ENCODE peak calls at places on chromosome 5, in seven cellular contexts. P is NCI-H1436; J is left colon; Z is stimulated activated CD4-positive, alpha-beta T cell treated with anti-CD3 and anti-CD28 coated beads, Interleukin-1b, Interleukin-23, amount 100 ng/mL, for 1 hour; S is HT-29; V is A549; W is Caki2. K is an unnamed sample.

GRCh38 chr5:181181650-181182565 is 23.1 kb downstream of the TRIM7 start:
- DNase-seq in P (no peak), J (peak), Z (no peak), S (peak), V (no peak), W (peak), K (peak)

GRCh38 chr5:134430001-134430569 is 18.4 kb upstream of the CDKN2AIPNL start:
- DNase-seq in P (no peak), J (no peak), Z (no peak), S (no peak), V (no peak), W (no peak), K (no peak)

GRCh38 chr5:178766936-178767912 is 36.8 kb upstream of the ZNF354A start:
- DNase-seq in P (no peak), J (no peak), Z (no peak), S (no peak), V (no peak), W (no peak), K (no peak)

GRCh38 chr5:151257731-151258715 is 5.0 kb downstream of the GM2A start:
- DNase-seq in P (no peak), J (no peak), Z (no peak), S (no peak), V (no peak), W (no peak), K (no peak)

GRCh38 chr5:77852514-77853352 is 76.6 kb upstream of the TBCA start:
- DNase-seq in P (no peak), J (peak), Z (no peak), S (no peak), V (peak), W (peak), K (no peak)

GRCh38 chr5:175752826-175753535 is 95.1 kb downstream of the HRH2 start:
- DNase-seq in P (no peak), J (no peak), Z (no peak), S (no peak), V (no peak), W (no peak), K (no peak)

GRCh38 chr5:15807248-15807647 is 307.3 kb downstream of the FBXL7 start:
- DNase-seq in P (no peak), J (no peak), Z (no peak), S (no peak), V (no peak), W (no peak), K (no peak)

GRCh38 chr5:80082221-80082620 is 47.1 kb downstream of the THBS4 start:
- DNase-seq in P (no peak), J (no peak), Z (no peak), S (no peak), V (no peak), W (no peak), K (no peak)

GRCh38 chr5:76529464-76530344 is 93.5 kb downstream of the F2RL2 start:
- DNase-seq in P (no peak), J (no peak), Z (no peak), S (no peak), V (no peak), W (no peak), K (no peak)

GRCh38 chr5:171314728-171315385 is 5.8 kb downstream of the TLX3 start:
- DNase-seq in P (no peak), J (no peak), Z (no peak), S (no peak), V (no peak), W (no peak), K (no peak)

GRCh38 chr5:92505145-92505544 is 1075.9 kb downstream of the NR2F1-AS1 start:
- DNase-seq in P (no peak), J (no peak), Z (no peak), S (no peak), V (no peak), W (no peak), K (no peak)

GRCh38 chr5:3311443-3311842 is 284.2 kb upstream of the IRX1 start:
- DNase-seq in P (no peak), J (no peak), Z (no peak), S (no peak), V (no peak), W (no peak), K (no peak)

GRCh38 chr5:113092683-113093082 is 116.1 kb downstream of the DCP2 start:
- DNase-seq in P (no peak), J (no peak), Z (no peak), S (no peak), V (no peak), W (no peak), K (no peak)

GRCh38 chr5:139645495-139645871 is 2.7 kb upstream of the CXXC5 start:
- DNase-seq in P (no peak), J (peak), Z (no peak), S (no peak), V (no peak), W (no peak), K (no peak)

GRCh38 chr5:36614657-36615308 is 8.4 kb downstream of the SLC1A3 start:
- DNase-seq in P (no peak), J (no peak), Z (no peak), S (no peak), V (no peak), W (no peak), K (no peak)

GRCh38 chr5:989961-990530 is 18.6 kb upstream of the NKD2 start:
- DNase-seq in P (no peak), J (no peak), Z (no peak), S (peak), V (no peak), W (no peak), K (no peak)

GRCh38 chr5:95620030-95620869 is at the start of gene GPR150:
- DNase-seq in P (peak), J (peak), Z (no peak), S (no peak), V (peak), W (peak), K (no peak)

GRCh38 chr5:151585970-151586369 is 5.2 kb downstream of the FAT2 start:
- DNase-seq in P (no peak), J (no peak), Z (no peak), S (no peak), V (no peak), W (no peak), K (no peak)

GRCh38 chr5:1011226-1011631 is 2.6 kb downstream of the NKD2 start:
- DNase-seq in P (peak), J (peak), Z (no peak), S (peak), V (peak), W (no peak), K (no peak)

GRCh38 chr5:4294878-4295277 is 699.2 kb downstream of the IRX1 start:
- DNase-seq in P (no peak), J (no peak), Z (no peak), S (no peak), V (no peak), W (no peak), K (no peak)

GRCh38 chr5:23208959-23209431 is 298.4 kb upstream of the PRDM9 start:
- DNase-seq in P (peak), J (no peak), Z (no peak), S (peak), V (peak), W (peak), K (peak)

GRCh38 chr5:13019729-13020128 is 924.8 kb downstream of the DNAH5 start:
- DNase-seq in P (no peak), J (no peak), Z (no peak), S (no peak), V (no peak), W (no peak), K (no peak)

GRCh38 chr5:90547072-90547536 is 11.5 kb upstream of the ADGRV1 start:
- DNase-seq in P (no peak), J (no peak), Z (no peak), S (peak), V (no peak), W (no peak), K (no peak)

GRCh38 chr5:171201285-171201684 is 107.8 kb upstream of the TLX3 start:
- DNase-seq in P (peak), J (no peak), Z (no peak), S (no peak), V (no peak), W (no peak), K (no peak)

GRCh38 chr5:43016217-43016779 is 23.8 kb downstream of the ANXA2R start:
- DNase-seq in P (no peak), J (no peak), Z (no peak), S (peak), V (no peak), W (no peak), K (no peak)

GRCh38 chr5:56479701-56480304 is 246.7 kb upstream of the ANKRD55 start:
- DNase-seq in P (no peak), J (no peak), Z (no peak), S (no peak), V (no peak), W (no peak), K (no peak)